ENCODE peak calls at places on chromosomes 7 and 10, in six cellular contexts. One of them, this sample, is unnamed.

GRCh38 chr7:128829391-128830166 is 627 bp upstream of the FLNC start:
- DNase-seq in stimulated activated CD4-positive, alpha-beta T cell treated with anti-CD3 and anti-CD28 coated beads, Interleukin-1b, Interleukin-23, amount 100 ng/mL, for 1 hour: no peak
- DNase-seq in GM03348: peak
- DNase-seq in nephron progenitor cell: peak
- DNase-seq in activated T-cell treated with anti-CD3 and anti-CD28 coated beads for 1 hour: no peak
- DNase-seq in fibroblast of villous mesenchyme: no peak
- DNase-seq in this sample: no peak

GRCh38 chr7:43647772-43648643 is 65.1 kb downstream of the STK17A start:
- DNase-seq in stimulated activated CD4-positive, alpha-beta T cell treated with anti-CD3 and anti-CD28 coated beads, Interleukin-1b, Interleukin-23, amount 100 ng/mL, for 1 hour: no peak
- DNase-seq in GM03348: peak
- DNase-seq in nephron progenitor cell: no peak
- DNase-seq in activated T-cell treated with anti-CD3 and anti-CD28 coated beads for 1 hour: no peak
- DNase-seq in fibroblast of villous mesenchyme: peak
- DNase-seq in this sample: no peak

GRCh38 chr7:117645456-117646181 is 165.8 kb downstream of the CFTR start:
- DNase-seq in stimulated activated CD4-positive, alpha-beta T cell treated with anti-CD3 and anti-CD28 coated beads, Interleukin-1b, Interleukin-23, amount 100 ng/mL, for 1 hour: no peak
- DNase-seq in GM03348: no peak
- DNase-seq in nephron progenitor cell: no peak
- DNase-seq in activated T-cell treated with anti-CD3 and anti-CD28 coated beads for 1 hour: no peak
- DNase-seq in fibroblast of villous mesenchyme: peak
- DNase-seq in this sample: no peak

GRCh38 chr10:105253843-105254242 is 612.8 kb downstream of the SORCS3 start:
- DNase-seq in stimulated activated CD4-positive, alpha-beta T cell treated with anti-CD3 and anti-CD28 coated beads, Interleukin-1b, Interleukin-23, amount 100 ng/mL, for 1 hour: no peak
- DNase-seq in GM03348: no peak
- DNase-seq in nephron progenitor cell: no peak
- DNase-seq in activated T-cell treated with anti-CD3 and anti-CD28 coated beads for 1 hour: no peak
- DNase-seq in fibroblast of villous mesenchyme: no peak
- DNase-seq in this sample: no peak

GRCh38 chr7:104299323-104299722 is 29.1 kb upstream of the LHFPL3 start:
- DNase-seq in stimulated activated CD4-positive, alpha-beta T cell treated with anti-CD3 and anti-CD28 coated beads, Interleukin-1b, Interleukin-23, amount 100 ng/mL, for 1 hour: no peak
- DNase-seq in GM03348: no peak
- DNase-seq in nephron progenitor cell: no peak
- DNase-seq in activated T-cell treated with anti-CD3 and anti-CD28 coated beads for 1 hour: no peak
- DNase-seq in fibroblast of villous mesenchyme: no peak
- DNase-seq in this sample: no peak

GRCh38 chr10:27461312-27461711 is 42.8 kb upstream of the RAB18 start:
- DNase-seq in stimulated activated CD4-positive, alpha-beta T cell treated with anti-CD3 and anti-CD28 coated beads, Interleukin-1b, Interleukin-23, amount 100 ng/mL, for 1 hour: no peak
- DNase-seq in GM03348: no peak
- DNase-seq in nephron progenitor cell: no peak
- DNase-seq in activated T-cell treated with anti-CD3 and anti-CD28 coated beads for 1 hour: no peak
- DNase-seq in fibroblast of villous mesenchyme: no peak
- DNase-seq in this sample: no peak

GRCh38 chr7:42065942-42066341 is 171.1 kb downstream of the GLI3 start:
- DNase-seq in stimulated activated CD4-positive, alpha-beta T cell treated with anti-CD3 and anti-CD28 coated beads, Interleukin-1b, Interleukin-23, amount 100 ng/mL, for 1 hour: no peak
- DNase-seq in GM03348: no peak
- DNase-seq in nephron progenitor cell: no peak
- DNase-seq in activated T-cell treated with anti-CD3 and anti-CD28 coated beads for 1 hour: no peak
- DNase-seq in fibroblast of villous mesenchyme: no peak
- DNase-seq in this sample: no peak

GRCh38 chr10:81838950-81839349 is 36.0 kb upstream of the NRG3 start:
- DNase-seq in stimulated activated CD4-positive, alpha-beta T cell treated with anti-CD3 and anti-CD28 coated beads, Interleukin-1b, Interleukin-23, amount 100 ng/mL, for 1 hour: no peak
- DNase-seq in GM03348: no peak
- DNase-seq in nephron progenitor cell: peak
- DNase-seq in activated T-cell treated with anti-CD3 and anti-CD28 coated beads for 1 hour: no peak
- DNase-seq in fibroblast of villous mesenchyme: no peak
- DNase-seq in this sample: no peak

GRCh38 chr7:102320601-102321350 is 34.1 kb downstream of the SH2B2 start:
- DNase-seq in stimulated activated CD4-positive, alpha-beta T cell treated with anti-CD3 and anti-CD28 coated beads, Interleukin-1b, Interleukin-23, amount 100 ng/mL, for 1 hour: no peak
- DNase-seq in GM03348: no peak
- DNase-seq in nephron progenitor cell: no peak
- DNase-seq in activated T-cell treated with anti-CD3 and anti-CD28 coated beads for 1 hour: no peak
- DNase-seq in fibroblast of villous mesenchyme: no peak
- DNase-seq in this sample: no peak

GRCh38 chr7:142300689-142301088 is 42.8 kb upstream of the PRSS58 start:
- DNase-seq in stimulated activated CD4-positive, alpha-beta T cell treated with anti-CD3 and anti-CD28 coated beads, Interleukin-1b, Interleukin-23, amount 100 ng/mL, for 1 hour: no peak
- DNase-seq in GM03348: no peak
- DNase-seq in nephron progenitor cell: peak
- DNase-seq in activated T-cell treated with anti-CD3 and anti-CD28 coated beads for 1 hour: no peak
- DNase-seq in fibroblast of villous mesenchyme: no peak
- DNase-seq in this sample: no peak

GRCh38 chr7:139246905-139247304 is 15.9 kb downstream of the UBN2 start:
- DNase-seq in stimulated activated CD4-positive, alpha-beta T cell treated with anti-CD3 and anti-CD28 coated beads, Interleukin-1b, Interleukin-23, amount 100 ng/mL, for 1 hour: no peak
- DNase-seq in GM03348: peak
- DNase-seq in nephron progenitor cell: no peak
- DNase-seq in activated T-cell treated with anti-CD3 and anti-CD28 coated beads for 1 hour: no peak
- DNase-seq in fibroblast of villous mesenchyme: peak
- DNase-seq in this sample: no peak

GRCh38 chr7:129343099-129343700 is 91.0 kb upstream of the STRIP2 start:
- DNase-seq in stimulated activated CD4-positive, alpha-beta T cell treated with anti-CD3 and anti-CD28 coated beads, Interleukin-1b, Interleukin-23, amount 100 ng/mL, for 1 hour: no peak
- DNase-seq in GM03348: peak
- DNase-seq in nephron progenitor cell: no peak
- DNase-seq in activated T-cell treated with anti-CD3 and anti-CD28 coated beads for 1 hour: no peak
- DNase-seq in fibroblast of villous mesenchyme: peak
- DNase-seq in this sample: no peak

GRCh38 chr10:102773986-102774385 is 30.2 kb downstream of the WBP1L start:
- DNase-seq in stimulated activated CD4-positive, alpha-beta T cell treated with anti-CD3 and anti-CD28 coated beads, Interleukin-1b, Interleukin-23, amount 100 ng/mL, for 1 hour: no peak
- DNase-seq in GM03348: no peak
- DNase-seq in nephron progenitor cell: no peak
- DNase-seq in activated T-cell treated with anti-CD3 and anti-CD28 coated beads for 1 hour: no peak
- DNase-seq in fibroblast of villous mesenchyme: no peak
- DNase-seq in this sample: no peak

GRCh38 chr7:141665208-141666035 is 36.5 kb downstream of the DENND11 start:
- DNase-seq in stimulated activated CD4-positive, alpha-beta T cell treated with anti-CD3 and anti-CD28 coated beads, Interleukin-1b, Interleukin-23, amount 100 ng/mL, for 1 hour: no peak
- DNase-seq in GM03348: no peak
- DNase-seq in nephron progenitor cell: no peak
- DNase-seq in activated T-cell treated with anti-CD3 and anti-CD28 coated beads for 1 hour: no peak
- DNase-seq in fibroblast of villous mesenchyme: no peak
- DNase-seq in this sample: no peak

GRCh38 chr10:49165940-49166803 is 22.0 kb downstream of the TMEM273 start:
- DNase-seq in stimulated activated CD4-positive, alpha-beta T cell treated with anti-CD3 and anti-CD28 coated beads, Interleukin-1b, Interleukin-23, amount 100 ng/mL, for 1 hour: no peak
- DNase-seq in GM03348: no peak
- DNase-seq in nephron progenitor cell: no peak
- DNase-seq in activated T-cell treated with anti-CD3 and anti-CD28 coated beads for 1 hour: no peak
- DNase-seq in fibroblast of villous mesenchyme: no peak
- DNase-seq in this sample: no peak

This sample was measured in CMK.